ENCODE peak calls at places on chromosomes 6 and 20, in five cellular contexts. C is ovary, Y is fibroblast of lung, R is HL-60, B is H7. J is an unnamed sample.

GRCh38 chr6:94260755-94261154 is 841.4 kb upstream of the EPHA7 start:
- DNase-seq in C (no peak), R (no peak), B (no peak), Y (no peak), J (no peak)

GRCh38 chr6:91097316-91097878 is 510.5 kb upstream of the MAP3K7 start:
- DNase-seq in Y (peak), C (peak), R (no peak), B (no peak), J (no peak)

GRCh38 chr6:89145461-89145961 is 344 bp upstream of the PM20D2 start:
- DNase-seq in Y (peak), R (no peak), B (peak), C (no peak), J (no peak)

GRCh38 chr6:38262041-38262440 is 377.7 kb downstream of the BTBD9 start:
- DNase-seq in B (no peak), Y (peak), R (no peak), C (no peak), J (peak)

GRCh38 chr20:10731190-10731955 is 57.6 kb upstream of the JAG1 start:
- DNase-seq in C (no peak), Y (peak), R (no peak), B (no peak), J (no peak)

GRCh38 chr20:52924411-52925271 is 47.5 kb upstream of the TSHZ2 start:
- DNase-seq in C (no peak), B (no peak), Y (no peak), R (no peak), J (no peak)

GRCh38 chr6:72623808-72624207 is 1.9 kb downstream of the KCNQ5 start:
- DNase-seq in B (no peak), Y (no peak), R (no peak), C (no peak), J (no peak)

GRCh38 chr20:62392621-62393164 is 5.8 kb downstream of the RPS21 start:
- DNase-seq in B (no peak), C (no peak), R (no peak), Y (no peak), J (no peak)

GRCh38 chr20:51536116-51537069 is 6.1 kb downstream of the NFATC2 start:
- DNase-seq in B (no peak), Y (no peak), C (no peak), R (no peak), J (no peak)

GRCh38 chr6:83615025-83615999 is 93.6 kb downstream of the SNAP91 start:
- DNase-seq in B (peak), Y (peak), R (no peak), C (no peak), J (peak)

GRCh38 chr20:41599699-41600104 is 18.5 kb downstream of the CHD6 start:
- DNase-seq in R (no peak), B (no peak), C (no peak), Y (no peak), J (no peak)

GRCh38 chr6:42086046-42086664 is 35.8 kb downstream of the TAF8 start:
- DNase-seq in R (no peak), Y (peak), B (peak), C (no peak), J (no peak)

GRCh38 chr6:42084889-42085288 is 34.6 kb downstream of the TAF8 start:
- DNase-seq in R (no peak), B (no peak), C (no peak), Y (peak), J (no peak)

GRCh38 chr6:42086665-42087050 is 36.3 kb downstream of the TAF8 start:
- DNase-seq in C (no peak), Y (no peak), B (no peak), R (no peak), J (no peak)

GRCh38 chr6:42090819-42091717 is 40.7 kb downstream of the TAF8 start:
- DNase-seq in B (no peak), Y (no peak), R (no peak), C (no peak), J (no peak)

GRCh38 chr6:42088101-42088591 is 37.8 kb downstream of the TAF8 start:
- DNase-seq in R (no peak), B (no peak), C (no peak), Y (peak), J (no peak)
- H3K4me3 ChIP-seq in R (no peak), B (no peak), C (no peak), Y (no peak), J (no peak)

GRCh38 chr20:49267327-49267726 is 10.5 kb downstream of the ZNFX1 start:
- DNase-seq in C (no peak), Y (no peak), R (no peak), B (no peak), J (no peak)
- H3K4me3 ChIP-seq in C (no peak), Y (no peak), R (no peak), B (no peak), J (no peak)

DNA sequence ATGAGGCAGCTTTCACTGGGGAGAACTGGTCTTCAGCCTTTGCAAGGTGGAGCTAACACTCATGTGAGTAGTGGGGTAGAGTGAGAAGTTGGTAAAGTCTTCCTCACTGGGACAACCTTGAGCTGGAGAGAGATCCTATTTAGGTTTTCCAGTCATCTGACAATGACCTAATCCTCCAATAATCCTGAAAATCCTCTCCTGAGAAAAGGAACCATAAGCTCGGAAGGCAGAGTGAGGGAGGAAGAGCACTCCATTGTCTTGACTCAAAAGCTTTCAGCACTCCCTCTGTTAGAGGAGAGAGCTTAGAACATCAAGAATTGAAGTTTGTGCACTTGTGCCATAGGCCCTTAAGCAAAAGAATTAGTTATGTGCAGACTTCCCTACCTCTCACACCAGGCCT is 77.8 kb downstream of the TRAM2 start:
- DNase-seq in B (no peak), R (no peak), C (no peak), Y (peak), J (no peak)
- H3K4me3 ChIP-seq in B (no peak), R (no peak), C (no peak), Y (no peak), J (no peak)

DNA sequence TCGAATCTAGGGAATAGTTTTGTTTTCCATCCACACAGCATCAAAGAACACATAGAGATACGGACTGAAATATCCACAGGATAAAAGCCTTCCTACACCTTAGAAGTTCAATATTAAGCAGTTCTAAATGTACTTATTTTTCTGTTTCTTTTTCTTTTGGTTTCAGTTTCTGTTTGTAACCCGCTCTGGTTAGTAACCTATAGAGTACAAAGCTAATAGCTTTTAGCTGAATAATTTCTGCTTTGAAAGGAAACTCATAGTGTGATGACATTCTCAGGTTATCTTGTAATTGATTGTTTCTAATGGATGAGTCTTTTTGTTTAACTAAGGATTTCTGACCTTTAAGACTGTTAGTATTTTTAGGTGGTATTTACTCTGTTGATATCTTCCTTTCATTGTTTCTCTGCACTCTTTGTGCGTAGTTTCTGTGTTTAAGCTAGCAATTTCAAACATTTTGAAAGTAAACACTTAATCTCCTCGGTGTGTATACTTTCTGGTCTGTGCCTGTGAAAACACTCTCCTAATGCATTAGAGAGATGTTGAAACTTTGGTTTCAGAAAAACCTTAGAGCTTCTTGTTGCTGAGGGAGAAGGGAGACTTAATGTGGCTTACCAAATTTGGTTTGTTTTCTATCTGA is 385.5 kb downstream of the HDGFL1 start:
- DNase-seq in Y (peak), R (no peak), C (no peak), B (no peak), J (no peak)
- H3K4me3 ChIP-seq in Y (peak), R (no peak), C (peak), B (no peak), J (no peak)

DNA sequence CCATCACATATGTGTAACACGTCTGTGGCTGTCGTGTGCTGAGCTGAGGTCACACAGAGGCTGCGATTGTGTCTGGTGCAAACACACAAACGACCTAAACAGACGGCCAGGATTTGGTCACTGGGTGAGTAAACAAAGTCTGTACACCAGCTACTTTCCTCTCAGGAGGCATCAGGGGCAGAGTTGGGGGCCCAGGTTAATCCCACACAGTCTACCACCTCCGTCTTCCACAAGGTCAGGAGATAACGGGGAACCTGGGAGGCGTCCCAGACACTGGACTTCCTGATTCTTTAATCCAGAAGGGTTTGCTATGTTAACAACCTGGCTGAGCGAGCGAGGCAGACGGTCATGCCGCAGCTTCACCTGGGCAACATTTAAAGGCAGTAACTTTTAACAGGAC is 1.5 kb downstream of the DACT2 start:
- DNase-seq in R (no peak), Y (no peak), C (no peak), B (no peak), J (no peak)
- H3K4me3 ChIP-seq in R (no peak), Y (no peak), C (no peak), B (peak), J (no peak)

GRCh38 chr6:7907159-7907558 is 3.4 kb downstream of the TXNDC5 start:
- DNase-seq in C (no peak), Y (no peak), R (no peak), B (no peak), J (no peak)
- H3K4me3 ChIP-seq in C (no peak), Y (no peak), R (no peak), B (no peak), J (no peak)

GRCh38 chr6:55993418-55993817 is 118.0 kb upstream of the BMP5 start:
- DNase-seq in C (no peak), R (no peak), Y (no peak), B (no peak), J (no peak)
- H3K4me3 ChIP-seq in C (no peak), R (no peak), Y (no peak), B (no peak), J (no peak)